ENCODE peak calls at places on chromosomes 1 and 21, in four cellular contexts. T, Z, N and M are unnamed samples.

GRCh38 chr1:33147997-33148314 is 33.9 kb downstream of the TRIM62 start:
- DNase-seq in T (no peak), Z (no peak), N (peak), M (no peak)

GRCh38 chr1:9611716-9612115 is 23.0 kb downstream of the TMEM201 start:
- DNase-seq in T (no peak), Z (no peak), N (no peak), M (no peak)

GRCh38 chr1:235954306-235955283 is 87.9 kb upstream of the LYST start:
- DNase-seq in T (no peak), Z (no peak), N (peak), M (peak)

GRCh38 chr21:32994305-32994704 is 31.4 kb upstream of the OLIG2 start:
- DNase-seq in T (peak), Z (no peak), N (peak), M (peak)

GRCh38 chr1:27689423-27690173 is 17.6 kb upstream of the IFI6 start:
- DNase-seq in T (no peak), Z (no peak), N (peak), M (peak)

GRCh38 chr1:152519876-152520275 is 5.6 kb downstream of the CRCT1 start:
- DNase-seq in T (no peak), Z (no peak), N (no peak), M (no peak)

GRCh38 chr1:109040627-109041613 is 982 bp downstream of the WDR47 start:
- DNase-seq in T (peak), Z (no peak), N (no peak), M (peak)

GRCh38 chr1:206708058-206708457 is 23.4 kb downstream of the MAPKAPK2 start:
- DNase-seq in T (no peak), Z (no peak), N (no peak), M (no peak)

GRCh38 chr1:1440941-1441888 is 5.7 kb downstream of the VWA1 start:
- DNase-seq in T (peak), Z (no peak), N (no peak), M (peak)